ENCODE peak calls at places on chromosomes 7 and 10, in four cellular contexts. H is NCI-H1105; Z is activated T-cell treated with anti-CD3 and anti-CD28 coated beads, Interleukin-2, amount 50 U/mL, for 72 hours; X is fibroblast of pulmonary artery. I is an unnamed sample.

GRCh38 chr7:9391221-9391620 is 957.8 kb downstream of the NXPH1 start:
- DNase-seq in Z (no peak), H (no peak), X (no peak), I (no peak)

GRCh38 chr10:92590623-92591549 is 2.0 kb upstream of the KIF11 start:
- DNase-seq in X (peak; percentile 66), Z (peak; percentile 34), H (no peak), I (peak; percentile 62)

GRCh38 chr10:125933693-125934092 is 37.3 kb downstream of the FANK1 start:
- DNase-seq in Z (no peak), X (no peak), H (no peak), I (no peak)

GRCh38 chr7:21330462-21331178 is 97.3 kb upstream of the SP4 start:
- DNase-seq in X (no peak), H (no peak), Z (no peak), I (no peak)

GRCh38 chr7:5661941-5662340 is 119.5 kb downstream of the RNF216 start:
- DNase-seq in X (no peak), H (no peak), Z (no peak), I (no peak)

GRCh38 chr10:96650958-96651357 is 64.1 kb upstream of the TM9SF3 start:
- DNase-seq in Z (no peak), X (no peak), H (no peak), I (no peak)

GRCh38 chr7:9013940-9014339 is 580.5 kb downstream of the NXPH1 start:
- DNase-seq in Z (no peak), X (no peak), H (no peak), I (no peak)

GRCh38 chr7:7166318-7166717 is 16.0 kb upstream of the C1GALT1 start:
- DNase-seq in Z (no peak), H (no peak), X (no peak), I (no peak)

GRCh38 chr10:17805921-17806577 is 3.1 kb upstream of the MRC1 start:
- DNase-seq in H (no peak), X (no peak), Z (peak; percentile 17), I (no peak)

GRCh38 chr10:35259769-35260397 is 76.4 kb upstream of the CCNY start:
- DNase-seq in H (no peak), Z (peak; percentile 12), X (peak; percentile 78), I (peak; percentile 88)

GRCh38 chr7:45070254-45070642 is 18.5 kb downstream of the NACAD start:
- DNase-seq in H (no peak), X (no peak), Z (no peak), I (no peak)

GRCh38 chr10:1050145-1050544 is 1.2 kb upstream of the IDI1 start:
- DNase-seq in Z (no peak), X (peak; percentile 45), H (no peak), I (no peak)

GRCh38 chr7:2266911-2267310 is 24.9 kb downstream of the NUDT1 start:
- DNase-seq in Z (no peak), X (peak; percentile 19), H (no peak), I (peak; percentile 26)

GRCh38 chr7:139180700-139181311 is 50.2 kb upstream of the UBN2 start:
- DNase-seq in H (no peak), X (peak; percentile 22), Z (no peak), I (no peak)

I was measured in AG10803.